ENCODE peak calls at places on chromosome 7, in four cellular contexts. X, Y, A and I are unnamed samples.

GRCh38 chr7:142964502-142965246 is 2.5 kb upstream of the KEL start:
- DNase-seq in X (no peak), Y (no peak), A (no peak), I (no peak)

GRCh38 chr7:132424821-132425739 is 151.2 kb downstream of the PLXNA4 start:
- DNase-seq in X (no peak), Y (no peak), A (no peak), I (no peak)

GRCh38 chr7:155342313-155342712 is 44.6 kb downstream of the INSIG1 start:
- DNase-seq in X (peak; percentile 55), Y (peak; percentile 2), A (no peak), I (no peak)

GRCh38 chr7:38186593-38187314 is 8.7 kb downstream of the STARD3NL start:
- DNase-seq in X (peak; percentile 75), Y (no peak), A (peak; percentile 73), I (no peak)

GRCh38 chr7:85508642-85509429 is 322.0 kb upstream of the SEMA3D start:
- DNase-seq in X (no peak), Y (no peak), A (peak; percentile 30), I (no peak)

GRCh38 chr7:100407285-100408180 is 21.0 kb downstream of the ZCWPW1 start:
- DNase-seq in X (no peak), Y (peak; percentile 44), A (peak; percentile 89), I (no peak)

GRCh38 chr7:98168181-98168903 is 42.9 kb upstream of the BHLHA15 start:
- DNase-seq in X (no peak), Y (peak; percentile 66), A (peak; percentile 73), I (no peak)

GRCh38 chr7:99562832-99563231 is 4.4 kb downstream of the ZNF655 start:
- DNase-seq in X (no peak), Y (no peak), A (peak; percentile 99), I (no peak)

GRCh38 chr7:51817694-51818093 is 501.1 kb upstream of the COBL start:
- DNase-seq in X (no peak), Y (no peak), A (no peak), I (no peak)

GRCh38 chr7:151393031-151393977 is 16.5 kb downstream of the WDR86 start:
- DNase-seq in X (no peak), Y (no peak), A (no peak), I (no peak)

GRCh38 chr7:117597755-117598154 is 117.9 kb downstream of the CFTR start:
- DNase-seq in X (no peak), Y (no peak), A (no peak), I (no peak)

GRCh38 chr7:101816499-101817030 is 861 bp upstream of the CUX1 start:
- DNase-seq in X (peak; percentile 83), Y (peak; percentile 30), A (peak; percentile 24), I (peak; percentile 79)

DNA sequence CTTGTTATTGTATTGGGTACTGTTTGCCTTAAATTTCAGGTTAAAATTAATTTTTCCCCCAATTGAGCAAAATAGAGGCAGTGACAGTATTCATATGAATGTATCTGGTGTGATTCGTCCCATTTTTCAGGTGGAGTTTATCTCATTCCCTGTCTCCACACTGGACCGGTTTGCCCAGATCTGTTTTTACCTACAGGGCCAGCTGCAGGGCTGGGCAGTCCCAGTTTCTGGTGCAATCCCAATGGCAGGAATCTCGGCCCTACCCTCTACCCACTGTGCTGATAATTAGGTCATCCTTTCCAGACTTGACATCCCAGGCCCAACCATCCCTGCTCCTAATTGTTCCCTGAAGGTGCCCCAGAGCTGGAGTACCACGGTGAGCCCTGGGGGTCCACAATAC is 49.8 kb upstream of the NFE2L3 start:
- DNase-seq in X (no peak), Y (no peak), A (no peak), I (no peak)
- H3K4me3 ChIP-seq in X (no peak overlapping the region), Y (no peak overlapping the region), A (no peak overlapping the region), I (no peak overlapping the region)

GRCh38 chr7:1124164-1124563 is 35.8 kb downstream of the ZFAND2A start:
- DNase-seq in X (peak; percentile 82), Y (no peak), A (no peak), I (peak; percentile 37)
- H3K4me3 ChIP-seq in X (no peak overlapping the region), Y (no peak overlapping the region), A (no peak overlapping the region), I (peak overlapping the region; percentile 25)

DNA sequence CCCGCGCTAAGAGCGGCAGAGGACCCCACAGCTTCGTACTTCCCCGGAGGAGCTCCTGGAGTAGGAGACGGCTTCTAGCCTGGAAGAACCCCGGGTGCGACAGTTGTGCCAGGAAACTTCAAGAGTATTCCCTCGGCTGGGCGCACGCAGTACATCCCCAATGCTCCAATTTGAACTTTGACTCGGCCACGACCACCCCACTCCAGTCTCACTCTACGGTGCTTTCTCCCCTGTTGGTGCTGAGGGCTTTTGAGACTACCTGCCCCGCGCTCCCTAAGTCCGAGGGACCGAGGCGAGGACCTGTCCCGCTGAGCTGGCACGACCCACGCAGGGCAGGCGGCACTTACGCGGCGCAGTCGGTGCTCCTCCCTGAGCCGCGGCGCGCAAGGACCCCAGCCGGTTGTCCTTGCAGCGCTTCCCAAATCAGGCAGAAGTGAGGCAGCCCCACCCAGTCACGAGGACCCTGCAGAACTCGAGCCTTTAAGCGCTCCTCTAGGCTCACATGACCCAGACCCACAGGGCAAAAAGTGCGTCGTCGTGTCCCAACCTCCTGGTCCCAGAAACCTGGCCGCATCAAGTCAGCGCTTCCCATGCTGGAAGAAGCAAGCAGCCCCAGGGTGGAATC is at the start of gene CPVL:
- DNase-seq in X (peak; percentile 80), Y (peak; percentile 12), A (no peak), I (peak; percentile 81)
- H3K4me3 ChIP-seq in X (no peak within 1 kb of the TSS), Y (peak within 1 kb of the TSS; percentile 28), A (peak within 1 kb of the TSS; percentile 27), I (peak within 1 kb of the TSS; percentile 48)

GRCh38 chr7:107932851-107933250 is 41.9 kb downstream of the DLD start:
- DNase-seq in X (no peak), Y (no peak), A (no peak), I (no peak)
- H3K4me3 ChIP-seq in X (no peak overlapping the region), Y (no peak overlapping the region), A (no peak overlapping the region), I (no peak overlapping the region)

DNA sequence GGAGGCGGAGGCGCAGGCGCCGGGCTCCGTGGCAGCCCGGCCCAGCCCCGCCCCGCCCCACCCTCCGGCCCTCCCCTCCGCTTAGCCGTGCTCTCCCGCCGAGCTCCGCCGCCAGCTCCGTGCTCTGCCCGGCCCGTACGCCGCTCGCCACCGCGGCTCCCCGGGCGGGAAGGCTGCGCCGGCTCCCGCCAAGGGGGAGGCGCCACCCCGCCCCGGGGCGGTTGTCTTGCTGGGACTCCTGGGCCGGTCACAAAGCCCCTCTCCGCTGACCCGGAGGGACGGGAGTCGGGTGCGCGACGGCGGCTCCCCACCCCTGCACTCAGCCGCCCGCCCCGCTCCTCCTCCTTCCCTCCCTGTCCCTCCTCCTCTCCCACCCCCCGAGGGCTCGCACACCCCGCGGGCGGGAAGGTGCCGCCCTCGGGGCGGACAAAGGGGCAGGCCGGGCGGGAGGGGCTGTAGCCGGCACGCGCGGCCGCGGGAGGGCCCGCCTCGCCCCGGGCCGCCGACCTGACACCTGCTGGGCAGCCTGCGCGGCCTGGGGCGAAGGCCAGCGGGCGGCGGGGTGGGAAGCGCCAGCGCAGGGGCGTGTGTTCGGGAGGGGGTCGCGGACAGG is 11.5 kb upstream of the SP8 start:
- DNase-seq in X (peak; percentile 82), Y (peak; percentile 75), A (no peak), I (peak; percentile 86)
- H3K4me3 ChIP-seq in X (peak overlapping the region; percentile 56), Y (peak overlapping the region; percentile 51), A (peak overlapping the region; percentile 8), I (peak overlapping the region; percentile 52)

GRCh38 chr7:95478139-95479037 is 7.4 kb upstream of the ASB4 start:
- DNase-seq in X (no peak), Y (no peak), A (peak; percentile 72), I (no peak)
- H3K4me3 ChIP-seq in X (no peak overlapping the region), Y (no peak overlapping the region), A (no peak overlapping the region), I (peak overlapping the region; percentile 23)

DNA sequence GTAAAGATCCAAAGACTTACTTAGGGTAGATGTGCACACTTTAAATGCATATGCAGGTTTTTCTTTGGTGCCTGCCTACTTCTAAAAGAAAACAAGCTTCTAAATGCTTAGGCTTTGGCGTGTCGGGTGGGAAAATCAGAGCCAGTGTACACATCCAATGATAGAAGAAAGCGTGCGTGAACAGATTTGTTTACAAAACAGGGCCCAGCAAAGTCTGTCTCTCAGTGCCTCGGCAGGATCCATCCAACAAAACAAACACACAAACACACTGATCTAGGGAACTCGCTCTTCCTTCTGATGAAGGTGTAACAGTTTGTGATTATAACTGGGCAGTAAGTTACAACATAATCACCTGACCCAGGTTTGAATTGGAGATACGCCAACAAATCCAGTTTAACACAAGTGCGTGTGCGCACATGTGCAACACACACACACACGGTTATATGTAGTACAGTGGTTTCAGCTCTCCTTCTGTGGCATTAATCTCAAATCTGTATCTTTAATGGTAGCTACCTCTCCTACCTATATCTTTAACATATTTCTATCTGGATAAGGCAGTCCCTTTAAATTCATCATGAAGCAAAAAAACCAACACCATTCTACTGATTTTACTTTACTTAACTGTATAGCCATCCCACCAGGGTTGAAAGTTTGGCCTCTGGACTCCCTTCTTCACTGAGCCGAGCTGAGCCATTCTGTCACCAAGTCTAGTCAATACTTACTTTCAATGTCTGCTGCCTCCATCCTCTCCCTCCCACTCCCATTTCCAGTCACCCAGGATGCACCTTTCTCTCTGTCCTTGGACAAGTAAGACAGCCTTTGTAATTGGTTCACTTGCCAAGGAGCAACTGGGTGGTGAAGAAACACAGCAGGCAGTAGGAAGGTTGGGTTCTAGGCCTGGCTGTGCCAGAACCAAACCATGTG is 184.4 kb upstream of the KLF14 start:
- DNase-seq in X (no peak), Y (no peak), A (no peak), I (no peak)
- H3K4me3 ChIP-seq in X (no peak overlapping the region), Y (no peak overlapping the region), A (no peak overlapping the region), I (no peak overlapping the region)

GRCh38 chr7:2804227-2804763 is 39.8 kb downstream of the GNA12 start:
- DNase-seq in X (no peak), Y (peak; percentile 26), A (no peak), I (peak; percentile 5)

GRCh38 chr7:2802082-2802481 is 42.0 kb downstream of the GNA12 start:
- DNase-seq in X (no peak), Y (no peak), A (peak; percentile 73), I (no peak)

GRCh38 chr7:2803755-2804154 is 40.4 kb downstream of the GNA12 start:
- DNase-seq in X (no peak), Y (no peak), A (no peak), I (peak; percentile 39)

GRCh38 chr7:2803342-2803692 is 40.8 kb downstream of the GNA12 start:
- DNase-seq in X (no peak), Y (no peak), A (no peak), I (no peak)

DNA sequence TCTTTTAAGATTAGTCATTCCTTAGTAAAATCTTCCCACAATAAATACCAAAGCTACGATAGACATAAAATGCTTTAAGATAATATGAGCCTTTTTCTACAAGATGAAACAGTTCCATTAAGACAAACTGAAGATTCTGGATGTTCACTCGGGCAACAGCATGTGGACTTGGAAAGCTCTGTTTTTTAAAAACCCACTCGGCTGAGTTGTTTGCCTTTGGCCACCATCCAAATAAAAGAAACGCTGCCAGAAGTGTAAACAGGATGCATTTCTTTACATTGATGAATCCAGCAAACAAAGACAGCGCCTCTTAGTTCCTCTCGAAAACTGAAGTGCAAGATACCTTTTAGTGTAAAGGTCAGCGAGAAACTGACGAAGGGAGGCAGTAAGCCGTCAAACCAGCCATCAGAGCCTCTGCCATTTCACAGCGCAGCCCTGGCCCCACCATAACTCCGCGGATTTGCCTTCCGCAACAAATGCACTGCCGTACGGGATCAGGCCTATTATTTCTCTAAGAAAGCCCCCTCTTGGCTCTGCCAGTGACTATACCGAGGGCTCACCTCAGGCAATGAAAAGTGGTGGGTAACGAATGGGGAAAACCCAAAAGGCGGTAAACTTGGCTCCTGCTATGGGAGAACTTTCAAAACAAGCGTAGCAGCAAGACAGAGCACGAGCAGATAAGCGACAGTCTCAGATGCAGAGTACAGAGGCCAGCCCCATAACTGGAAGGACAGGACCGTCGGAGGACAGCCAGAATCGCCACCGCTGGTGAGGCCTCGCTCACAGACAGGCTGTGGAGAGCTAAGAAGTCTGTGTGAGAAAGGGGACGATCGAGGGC is 41.4 kb downstream of the GNA12 start:
- DNase-seq in X (no peak), Y (peak; percentile 33), A (peak; percentile 71), I (peak; percentile 65)
- H3K4me3 ChIP-seq in X (no peak overlapping the region), Y (no peak overlapping the region), A (no peak overlapping the region), I (peak overlapping the region; percentile 11)